ENCODE peak calls at places on chromosomes 5 and 9, in four cellular contexts. One of them, this sample, is unnamed.

GRCh38 chr9:93154293-93154903 is 20.3 kb upstream of the NINJ1 start:
- DNase-seq in lower lobe of right lung: no peak
- DNase-seq in heart right ventricle: no peak
- DNase-seq in SK-N-MC: no peak
- DNase-seq in this sample: no peak

GRCh38 chr5:159094745-159095144 is 5.0 kb downstream of the EBF1 start:
- DNase-seq in SK-N-MC: peak; percentile 91
- DNase-seq in heart right ventricle: peak; percentile 83
- DNase-seq in lower lobe of right lung: peak; percentile 45
- DNase-seq in this sample: no peak

GRCh38 chr5:122053181-122054109 is 24.6 kb downstream of the LOX start:
- DNase-seq in lower lobe of right lung: peak; percentile 49
- DNase-seq in SK-N-MC: no peak
- DNase-seq in heart right ventricle: peak; percentile 4
- DNase-seq in this sample: no peak

GRCh38 chr5:88519066-88519465 is 250.4 kb upstream of the TMEM161B start:
- DNase-seq in heart right ventricle: no peak
- DNase-seq in SK-N-MC: no peak
- DNase-seq in lower lobe of right lung: no peak
- DNase-seq in this sample: no peak

GRCh38 chr5:77971965-77972544 is 195.9 kb upstream of the TBCA start:
- DNase-seq in SK-N-MC: peak; percentile 79
- DNase-seq in heart right ventricle: no peak
- DNase-seq in lower lobe of right lung: no peak
- DNase-seq in this sample: no peak

GRCh38 chr9:111896942-111897830 is 572 bp downstream of the UGCG start:
- DNase-seq in SK-N-MC: no peak
- DNase-seq in lower lobe of right lung: peak; percentile 68
- DNase-seq in heart right ventricle: peak; percentile 70
- DNase-seq in this sample: peak; percentile 66

GRCh38 chr9:112115955-112116354 is 59.1 kb downstream of the SUSD1 start:
- DNase-seq in SK-N-MC: no peak
- DNase-seq in heart right ventricle: no peak
- DNase-seq in lower lobe of right lung: no peak
- DNase-seq in this sample: no peak

GRCh38 chr5:180908998-180909731 is 10.2 kb downstream of the BTNL8 start:
- DNase-seq in lower lobe of right lung: no peak
- DNase-seq in heart right ventricle: no peak
- DNase-seq in SK-N-MC: no peak
- DNase-seq in this sample: no peak

GRCh38 chr9:414595-414994 is 199.9 kb downstream of the DOCK8 start:
- DNase-seq in lower lobe of right lung: no peak
- DNase-seq in heart right ventricle: no peak
- DNase-seq in SK-N-MC: no peak
- DNase-seq in this sample: no peak

GRCh38 chr5:119743927-119744326 is 114.6 kb downstream of the FAM170A start:
- DNase-seq in heart right ventricle: no peak
- DNase-seq in lower lobe of right lung: no peak
- DNase-seq in SK-N-MC: peak; percentile 10
- DNase-seq in this sample: no peak

GRCh38 chr5:144122081-144122480 is 48.4 kb downstream of the YIPF5 start:
- DNase-seq in SK-N-MC: no peak
- DNase-seq in heart right ventricle: no peak
- DNase-seq in lower lobe of right lung: no peak
- DNase-seq in this sample: no peak

GRCh38 chr9:7266911-7267555 is 509.3 kb downstream of the KDM4C start:
- DNase-seq in SK-N-MC: no peak
- DNase-seq in lower lobe of right lung: no peak
- DNase-seq in heart right ventricle: no peak
- DNase-seq in this sample: no peak

GRCh38 chr5:160467555-160468418 is 46.1 kb downstream of the PTTG1 start:
- DNase-seq in SK-N-MC: peak; percentile 61
- DNase-seq in lower lobe of right lung: peak; percentile 83
- DNase-seq in heart right ventricle: peak; percentile 74
- DNase-seq in this sample: peak; percentile 3

GRCh38 chr9:1880038-1880565 is 135.0 kb upstream of the SMARCA2 start:
- DNase-seq in lower lobe of right lung: no peak
- DNase-seq in SK-N-MC: no peak
- DNase-seq in heart right ventricle: no peak
- DNase-seq in this sample: no peak

GRCh38 chr9:80059979-80060378 is 488.2 kb downstream of the TLE4 start:
- DNase-seq in lower lobe of right lung: no peak
- DNase-seq in heart right ventricle: no peak
- DNase-seq in SK-N-MC: no peak
- DNase-seq in this sample: no peak

GRCh38 chr9:16611001-16611400 is 259.5 kb downstream of the BNC2 start:
- DNase-seq in lower lobe of right lung: no peak
- DNase-seq in heart right ventricle: no peak
- DNase-seq in SK-N-MC: no peak
- DNase-seq in this sample: no peak

DNA sequence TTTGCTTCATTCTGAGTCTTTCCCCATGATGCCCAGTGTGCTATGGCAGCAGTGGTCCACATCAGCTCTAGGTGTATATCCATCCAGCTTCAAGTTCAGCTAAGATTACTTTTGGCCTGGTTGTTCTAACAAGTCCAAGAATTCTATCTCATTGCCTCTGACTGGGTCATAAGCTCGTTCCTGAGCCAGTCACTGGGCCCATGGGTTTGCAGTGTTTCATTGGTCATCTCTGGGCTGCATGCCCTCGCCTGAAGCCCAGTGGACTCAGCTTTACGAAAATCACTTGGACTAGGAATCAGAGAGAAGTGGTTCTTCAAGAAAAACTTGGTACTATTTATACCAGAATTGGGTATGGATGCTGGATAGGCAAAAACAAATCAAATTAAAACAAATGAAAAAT is 16.1 kb upstream of the ARHGAP26 start:
- DNase-seq in lower lobe of right lung: no peak
- DNase-seq in heart right ventricle: no peak
- DNase-seq in SK-N-MC: no peak
- DNase-seq in this sample: no peak
- H3K27ac ChIP-seq in lower lobe of right lung: peak overlapping the region; percentile 71
- H3K27ac ChIP-seq in heart right ventricle: peak overlapping the region; percentile 60
- H3K27ac ChIP-seq in SK-N-MC: no peak overlapping the region
- H3K27ac ChIP-seq in this sample: peak overlapping the region; percentile 19

GRCh38 chr5:89583534-89583933 is 700.5 kb upstream of the MEF2C start:
- DNase-seq in heart right ventricle: no peak
- DNase-seq in lower lobe of right lung: no peak
- DNase-seq in SK-N-MC: no peak
- DNase-seq in this sample: no peak
- H3K27ac ChIP-seq in heart right ventricle: no peak overlapping the region
- H3K27ac ChIP-seq in lower lobe of right lung: no peak overlapping the region
- H3K27ac ChIP-seq in SK-N-MC: no peak overlapping the region
- H3K27ac ChIP-seq in this sample: no peak overlapping the region

DNA sequence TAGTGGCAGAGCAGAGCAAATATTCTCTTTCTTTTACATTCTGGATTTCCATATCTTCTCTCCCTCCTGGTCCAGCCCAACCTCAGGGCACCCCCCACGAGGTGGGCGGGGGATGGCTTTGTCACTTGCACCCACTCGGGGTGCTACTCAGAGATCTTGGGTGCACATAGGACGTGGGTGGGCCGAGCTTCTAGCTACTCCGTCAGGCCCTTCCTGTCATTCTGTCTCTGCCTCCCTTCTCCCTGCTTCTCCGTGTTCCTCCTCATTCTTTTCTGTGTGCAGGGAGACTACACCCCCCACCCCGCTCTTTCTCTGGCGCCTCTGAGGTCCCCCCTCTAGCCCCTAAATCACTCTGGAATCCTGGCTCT is 19.5 kb downstream of the PCDHGC5 start:
- DNase-seq in heart right ventricle: no peak
- DNase-seq in SK-N-MC: no peak
- DNase-seq in lower lobe of right lung: no peak
- DNase-seq in this sample: no peak
- H3K27ac ChIP-seq in heart right ventricle: peak overlapping the region; percentile 69
- H3K27ac ChIP-seq in SK-N-MC: peak overlapping the region; percentile 95
- H3K27ac ChIP-seq in lower lobe of right lung: peak overlapping the region; percentile 76
- H3K27ac ChIP-seq in this sample: peak overlapping the region; percentile 56

GRCh38 chr5:53262348-53262970 is 152.9 kb upstream of the MOCS2 start:
- DNase-seq in heart right ventricle: no peak
- DNase-seq in lower lobe of right lung: no peak
- DNase-seq in SK-N-MC: no peak
- DNase-seq in this sample: no peak
- H3K27ac ChIP-seq in heart right ventricle: no peak overlapping the region
- H3K27ac ChIP-seq in lower lobe of right lung: no peak overlapping the region
- H3K27ac ChIP-seq in SK-N-MC: no peak overlapping the region
- H3K27ac ChIP-seq in this sample: no peak overlapping the region

GRCh38 chr5:81753429-81753828 is 2.5 kb upstream of the SSBP2 start:
- DNase-seq in SK-N-MC: no peak
- DNase-seq in heart right ventricle: no peak
- DNase-seq in lower lobe of right lung: no peak
- DNase-seq in this sample: no peak
- H3K27ac ChIP-seq in SK-N-MC: no peak overlapping the region
- H3K27ac ChIP-seq in heart right ventricle: no peak overlapping the region
- H3K27ac ChIP-seq in lower lobe of right lung: no peak overlapping the region
- H3K27ac ChIP-seq in this sample: no peak overlapping the region